ENCODE peak calls at places on chromosomes 6 and 20, in seven cellular contexts. One of them, this sample, is unnamed.

GRCh38 chr6:7135755-7136154 is 28.0 kb downstream of the RREB1 start:
- DNase-seq in activated naive CD8-positive, alpha-beta T cell treated with anti-CD3 and anti-CD28 coated beads, Interleukin-2, amount 50 U/mL, for 24 hours: no peak
- DNase-seq in epithelial cell of prostate: no peak
- DNase-seq in ACHN: no peak
- DNase-seq in T-helper 1 cell: no peak
- DNase-seq in left lung: no peak
- DNase-seq in tibial artery: no peak
- DNase-seq in this sample: no peak

GRCh38 chr6:118869894-118870665 is 23.9 kb upstream of the ASF1A start:
- DNase-seq in activated naive CD8-positive, alpha-beta T cell treated with anti-CD3 and anti-CD28 coated beads, Interleukin-2, amount 50 U/mL, for 24 hours: no peak
- DNase-seq in epithelial cell of prostate: no peak
- DNase-seq in ACHN: no peak
- DNase-seq in T-helper 1 cell: no peak
- DNase-seq in left lung: no peak
- DNase-seq in tibial artery: no peak
- DNase-seq in this sample: no peak

GRCh38 chr6:165110871-165111270 is 198.5 kb downstream of the C6orf118 start:
- DNase-seq in activated naive CD8-positive, alpha-beta T cell treated with anti-CD3 and anti-CD28 coated beads, Interleukin-2, amount 50 U/mL, for 24 hours: no peak
- DNase-seq in epithelial cell of prostate: no peak
- DNase-seq in ACHN: no peak
- DNase-seq in T-helper 1 cell: no peak
- DNase-seq in left lung: no peak
- DNase-seq in tibial artery: no peak
- DNase-seq in this sample: no peak

GRCh38 chr6:31352497-31353368 is 4.2 kb downstream of the HLA-B start:
- DNase-seq in activated naive CD8-positive, alpha-beta T cell treated with anti-CD3 and anti-CD28 coated beads, Interleukin-2, amount 50 U/mL, for 24 hours: no peak
- DNase-seq in epithelial cell of prostate: no peak
- DNase-seq in ACHN: no peak
- DNase-seq in T-helper 1 cell: no peak
- DNase-seq in left lung: no peak
- DNase-seq in tibial artery: no peak
- DNase-seq in this sample: no peak

GRCh38 chr6:26216015-26216885 is 129.0 kb downstream of the HFE start:
- DNase-seq in activated naive CD8-positive, alpha-beta T cell treated with anti-CD3 and anti-CD28 coated beads, Interleukin-2, amount 50 U/mL, for 24 hours: peak
- DNase-seq in epithelial cell of prostate: peak
- DNase-seq in ACHN: peak
- DNase-seq in T-helper 1 cell: peak
- DNase-seq in left lung: peak
- DNase-seq in tibial artery: peak
- DNase-seq in this sample: peak

GRCh38 chr20:23114018-23114417 is 27.9 kb upstream of the CD93 start:
- DNase-seq in activated naive CD8-positive, alpha-beta T cell treated with anti-CD3 and anti-CD28 coated beads, Interleukin-2, amount 50 U/mL, for 24 hours: no peak
- DNase-seq in epithelial cell of prostate: no peak
- DNase-seq in ACHN: no peak
- DNase-seq in T-helper 1 cell: no peak
- DNase-seq in left lung: peak
- DNase-seq in tibial artery: no peak
- DNase-seq in this sample: no peak

GRCh38 chr6:168054663-168055560 is 24.1 kb downstream of the FRMD1 start:
- DNase-seq in activated naive CD8-positive, alpha-beta T cell treated with anti-CD3 and anti-CD28 coated beads, Interleukin-2, amount 50 U/mL, for 24 hours: no peak
- DNase-seq in epithelial cell of prostate: no peak
- DNase-seq in ACHN: no peak
- DNase-seq in T-helper 1 cell: no peak
- DNase-seq in left lung: no peak
- DNase-seq in tibial artery: no peak
- DNase-seq in this sample: no peak

GRCh38 chr6:33875696-33876095 is 71.9 kb upstream of the MLN start:
- DNase-seq in activated naive CD8-positive, alpha-beta T cell treated with anti-CD3 and anti-CD28 coated beads, Interleukin-2, amount 50 U/mL, for 24 hours: no peak
- DNase-seq in epithelial cell of prostate: no peak
- DNase-seq in ACHN: no peak
- DNase-seq in T-helper 1 cell: no peak
- DNase-seq in left lung: no peak
- DNase-seq in tibial artery: no peak
- DNase-seq in this sample: no peak

GRCh38 chr6:168675933-168676551 is 235.1 kb downstream of the SMOC2 start:
- DNase-seq in activated naive CD8-positive, alpha-beta T cell treated with anti-CD3 and anti-CD28 coated beads, Interleukin-2, amount 50 U/mL, for 24 hours: no peak
- DNase-seq in epithelial cell of prostate: no peak
- DNase-seq in ACHN: no peak
- DNase-seq in T-helper 1 cell: no peak
- DNase-seq in left lung: no peak
- DNase-seq in tibial artery: no peak
- DNase-seq in this sample: no peak

GRCh38 chr6:134235937-134236751 is 81.8 kb downstream of the SGK1 start:
- DNase-seq in activated naive CD8-positive, alpha-beta T cell treated with anti-CD3 and anti-CD28 coated beads, Interleukin-2, amount 50 U/mL, for 24 hours: no peak
- DNase-seq in epithelial cell of prostate: no peak
- DNase-seq in ACHN: no peak
- DNase-seq in T-helper 1 cell: no peak
- DNase-seq in left lung: no peak
- DNase-seq in tibial artery: no peak
- DNase-seq in this sample: no peak

GRCh38 chr6:2999621-3000455 is at the start of gene NQO2:
- DNase-seq in activated naive CD8-positive, alpha-beta T cell treated with anti-CD3 and anti-CD28 coated beads, Interleukin-2, amount 50 U/mL, for 24 hours: peak
- DNase-seq in epithelial cell of prostate: no peak
- DNase-seq in ACHN: peak
- DNase-seq in T-helper 1 cell: peak
- DNase-seq in left lung: peak
- DNase-seq in tibial artery: peak
- DNase-seq in this sample: peak

GRCh38 chr6:24949020-24949569 is 13.3 kb upstream of the RIPOR2 start:
- DNase-seq in activated naive CD8-positive, alpha-beta T cell treated with anti-CD3 and anti-CD28 coated beads, Interleukin-2, amount 50 U/mL, for 24 hours: no peak
- DNase-seq in epithelial cell of prostate: no peak
- DNase-seq in ACHN: no peak
- DNase-seq in T-helper 1 cell: peak
- DNase-seq in left lung: no peak
- DNase-seq in tibial artery: no peak
- DNase-seq in this sample: no peak

GRCh38 chr6:125571207-125571740 is 178.2 kb upstream of the HEY2 start:
- DNase-seq in activated naive CD8-positive, alpha-beta T cell treated with anti-CD3 and anti-CD28 coated beads, Interleukin-2, amount 50 U/mL, for 24 hours: no peak
- DNase-seq in epithelial cell of prostate: no peak
- DNase-seq in ACHN: no peak
- DNase-seq in T-helper 1 cell: no peak
- DNase-seq in left lung: no peak
- DNase-seq in tibial artery: no peak
- DNase-seq in this sample: no peak

GRCh38 chr20:52684176-52684575 is 288.0 kb upstream of the TSHZ2 start:
- DNase-seq in activated naive CD8-positive, alpha-beta T cell treated with anti-CD3 and anti-CD28 coated beads, Interleukin-2, amount 50 U/mL, for 24 hours: no peak
- DNase-seq in epithelial cell of prostate: no peak
- DNase-seq in ACHN: no peak
- DNase-seq in T-helper 1 cell: no peak
- DNase-seq in left lung: no peak
- DNase-seq in tibial artery: no peak
- DNase-seq in this sample: no peak

GRCh38 chr20:61959301-61959700 is 106.4 kb downstream of the TAF4 start:
- DNase-seq in activated naive CD8-positive, alpha-beta T cell treated with anti-CD3 and anti-CD28 coated beads, Interleukin-2, amount 50 U/mL, for 24 hours: no peak
- DNase-seq in epithelial cell of prostate: no peak
- DNase-seq in ACHN: peak
- DNase-seq in T-helper 1 cell: no peak
- DNase-seq in left lung: no peak
- DNase-seq in tibial artery: peak
- DNase-seq in this sample: no peak

GRCh38 chr6:168397011-168397410 is 44.0 kb upstream of the SMOC2 start:
- DNase-seq in activated naive CD8-positive, alpha-beta T cell treated with anti-CD3 and anti-CD28 coated beads, Interleukin-2, amount 50 U/mL, for 24 hours: no peak
- DNase-seq in epithelial cell of prostate: no peak
- DNase-seq in ACHN: no peak
- DNase-seq in T-helper 1 cell: no peak
- DNase-seq in left lung: no peak
- DNase-seq in tibial artery: no peak
- DNase-seq in this sample: no peak

GRCh38 chr6:143187173-143187908 is 126.7 kb downstream of the AIG1 start:
- DNase-seq in activated naive CD8-positive, alpha-beta T cell treated with anti-CD3 and anti-CD28 coated beads, Interleukin-2, amount 50 U/mL, for 24 hours: no peak
- DNase-seq in epithelial cell of prostate: no peak
- DNase-seq in ACHN: no peak
- DNase-seq in T-helper 1 cell: no peak
- DNase-seq in left lung: no peak
- DNase-seq in tibial artery: no peak
- DNase-seq in this sample: no peak

GRCh38 chr6:128303870-128304269 is 216.5 kb downstream of the PTPRK start:
- DNase-seq in activated naive CD8-positive, alpha-beta T cell treated with anti-CD3 and anti-CD28 coated beads, Interleukin-2, amount 50 U/mL, for 24 hours: no peak
- DNase-seq in epithelial cell of prostate: no peak
- DNase-seq in ACHN: no peak
- DNase-seq in T-helper 1 cell: no peak
- DNase-seq in left lung: no peak
- DNase-seq in tibial artery: no peak
- DNase-seq in this sample: no peak

GRCh38 chr6:50087231-50087954 is 37.7 kb upstream of the DEFB112 start:
- DNase-seq in activated naive CD8-positive, alpha-beta T cell treated with anti-CD3 and anti-CD28 coated beads, Interleukin-2, amount 50 U/mL, for 24 hours: no peak
- DNase-seq in epithelial cell of prostate: no peak
- DNase-seq in ACHN: peak
- DNase-seq in T-helper 1 cell: no peak
- DNase-seq in left lung: no peak
- DNase-seq in tibial artery: no peak
- DNase-seq in this sample: no peak

GRCh38 chr6:37731888-37732287 is 34.2 kb upstream of the MDGA1 start:
- DNase-seq in activated naive CD8-positive, alpha-beta T cell treated with anti-CD3 and anti-CD28 coated beads, Interleukin-2, amount 50 U/mL, for 24 hours: peak
- DNase-seq in epithelial cell of prostate: no peak
- DNase-seq in ACHN: no peak
- DNase-seq in T-helper 1 cell: no peak
- DNase-seq in left lung: no peak
- DNase-seq in tibial artery: no peak
- DNase-seq in this sample: no peak

GRCh38 chr20:24670341-24670821 is 201.0 kb downstream of the SYNDIG1 start:
- DNase-seq in activated naive CD8-positive, alpha-beta T cell treated with anti-CD3 and anti-CD28 coated beads, Interleukin-2, amount 50 U/mL, for 24 hours: no peak
- DNase-seq in epithelial cell of prostate: no peak
- DNase-seq in ACHN: no peak
- DNase-seq in T-helper 1 cell: no peak
- DNase-seq in left lung: peak
- DNase-seq in tibial artery: peak
- DNase-seq in this sample: no peak

GRCh38 chr6:140182819-140183218 is 808.4 kb upstream of the CITED2 start:
- DNase-seq in activated naive CD8-positive, alpha-beta T cell treated with anti-CD3 and anti-CD28 coated beads, Interleukin-2, amount 50 U/mL, for 24 hours: no peak
- DNase-seq in epithelial cell of prostate: no peak
- DNase-seq in ACHN: no peak
- DNase-seq in T-helper 1 cell: no peak
- DNase-seq in left lung: no peak
- DNase-seq in tibial artery: no peak
- DNase-seq in this sample: no peak

GRCh38 chr6:14038636-14039035 is 78.9 kb upstream of the CD83 start:
- DNase-seq in activated naive CD8-positive, alpha-beta T cell treated with anti-CD3 and anti-CD28 coated beads, Interleukin-2, amount 50 U/mL, for 24 hours: no peak
- DNase-seq in epithelial cell of prostate: no peak
- DNase-seq in ACHN: no peak
- DNase-seq in T-helper 1 cell: no peak
- DNase-seq in left lung: no peak
- DNase-seq in tibial artery: no peak
- DNase-seq in this sample: no peak

GRCh38 chr20:51365670-51366069 is 176.8 kb downstream of the NFATC2 start:
- DNase-seq in activated naive CD8-positive, alpha-beta T cell treated with anti-CD3 and anti-CD28 coated beads, Interleukin-2, amount 50 U/mL, for 24 hours: no peak
- DNase-seq in epithelial cell of prostate: no peak
- DNase-seq in ACHN: peak
- DNase-seq in T-helper 1 cell: no peak
- DNase-seq in left lung: no peak
- DNase-seq in tibial artery: no peak
- DNase-seq in this sample: no peak

GRCh38 chr6:122640377-122640776 is 30.2 kb downstream of the PKIB start:
- DNase-seq in activated naive CD8-positive, alpha-beta T cell treated with anti-CD3 and anti-CD28 coated beads, Interleukin-2, amount 50 U/mL, for 24 hours: no peak
- DNase-seq in epithelial cell of prostate: peak
- DNase-seq in ACHN: no peak
- DNase-seq in T-helper 1 cell: no peak
- DNase-seq in left lung: no peak
- DNase-seq in tibial artery: no peak
- DNase-seq in this sample: no peak

GRCh38 chr20:23668477-23668951 is 20.3 kb downstream of the CST4 start:
- DNase-seq in activated naive CD8-positive, alpha-beta T cell treated with anti-CD3 and anti-CD28 coated beads, Interleukin-2, amount 50 U/mL, for 24 hours: peak
- DNase-seq in epithelial cell of prostate: no peak
- DNase-seq in ACHN: peak
- DNase-seq in T-helper 1 cell: no peak
- DNase-seq in left lung: peak
- DNase-seq in tibial artery: no peak
- DNase-seq in this sample: peak

GRCh38 chr6:44172759-44173500 is 14.3 kb downstream of the CAPN11 start:
- DNase-seq in activated naive CD8-positive, alpha-beta T cell treated with anti-CD3 and anti-CD28 coated beads, Interleukin-2, amount 50 U/mL, for 24 hours: peak
- DNase-seq in epithelial cell of prostate: peak
- DNase-seq in ACHN: peak
- DNase-seq in T-helper 1 cell: peak
- DNase-seq in left lung: peak
- DNase-seq in tibial artery: peak
- DNase-seq in this sample: peak

GRCh38 chr6:157266274-157267101 is 56.8 kb downstream of the TMEM242 start:
- DNase-seq in activated naive CD8-positive, alpha-beta T cell treated with anti-CD3 and anti-CD28 coated beads, Interleukin-2, amount 50 U/mL, for 24 hours: no peak
- DNase-seq in epithelial cell of prostate: no peak
- DNase-seq in ACHN: no peak
- DNase-seq in T-helper 1 cell: no peak
- DNase-seq in left lung: no peak
- DNase-seq in tibial artery: peak
- DNase-seq in this sample: no peak

GRCh38 chr20:10876558-10876957 is 202.8 kb upstream of the JAG1 start:
- DNase-seq in activated naive CD8-positive, alpha-beta T cell treated with anti-CD3 and anti-CD28 coated beads, Interleukin-2, amount 50 U/mL, for 24 hours: no peak
- DNase-seq in epithelial cell of prostate: no peak
- DNase-seq in ACHN: no peak
- DNase-seq in T-helper 1 cell: no peak
- DNase-seq in left lung: no peak
- DNase-seq in tibial artery: no peak
- DNase-seq in this sample: no peak

GRCh38 chr20:19992996-19993908 is 23.9 kb upstream of the NAA20 start:
- DNase-seq in activated naive CD8-positive, alpha-beta T cell treated with anti-CD3 and anti-CD28 coated beads, Interleukin-2, amount 50 U/mL, for 24 hours: no peak
- DNase-seq in epithelial cell of prostate: peak
- DNase-seq in ACHN: peak
- DNase-seq in T-helper 1 cell: no peak
- DNase-seq in left lung: no peak
- DNase-seq in tibial artery: peak
- DNase-seq in this sample: no peak

GRCh38 chr20:45373353-45374100 is 4.6 kb downstream of the TP53TG5 start:
- DNase-seq in activated naive CD8-positive, alpha-beta T cell treated with anti-CD3 and anti-CD28 coated beads, Interleukin-2, amount 50 U/mL, for 24 hours: peak
- DNase-seq in epithelial cell of prostate: peak
- DNase-seq in ACHN: peak
- DNase-seq in T-helper 1 cell: peak
- DNase-seq in left lung: peak
- DNase-seq in tibial artery: peak
- DNase-seq in this sample: peak

GRCh38 chr6:110053395-110054240 is 75.5 kb downstream of the GPR6 start:
- DNase-seq in activated naive CD8-positive, alpha-beta T cell treated with anti-CD3 and anti-CD28 coated beads, Interleukin-2, amount 50 U/mL, for 24 hours: no peak
- DNase-seq in epithelial cell of prostate: no peak
- DNase-seq in ACHN: peak
- DNase-seq in T-helper 1 cell: no peak
- DNase-seq in left lung: no peak
- DNase-seq in tibial artery: no peak
- DNase-seq in this sample: no peak